ENCODE peak calls at places on chromosomes 12 and 14, in nine cellular contexts. C is HCT116, I is MM.1S, X is GM23338, E is GM23248, K is neural progenitor cell, Y is PC-3, J is hepatocyte, O is SK-N-SH. Q is an unnamed sample. For H3K36me3, the result is how much of the 10 kb centered on the place peaks cover.

GRCh38 chr12:40393031-40393430 is 168.2 kb downstream of the LRRK2 start:
- DNase-seq in C (no peak), I (no peak), X (no peak), E (no peak), K (no peak), Y (no peak), J (no peak), O (no peak), Q (no peak)

GRCh38 chr14:101235042-101235871 is 326.0 kb upstream of the DIO3 start:
- DNase-seq in C (peak), I (no peak), X (peak), E (peak), K (peak), Y (peak), J (peak), O (peak), Q (peak)

GRCh38 chr14:67547224-67547780 is 14.2 kb downstream of the PLEKHH1 start:
- DNase-seq in C (no peak), I (no peak), X (no peak), E (no peak), K (no peak), Y (no peak), J (no peak), O (no peak), Q (no peak)

GRCh38 chr14:77908847-77909246 is 108.9 kb downstream of the ADCK1 start:
- DNase-seq in C (no peak), I (no peak), X (no peak), E (no peak), K (no peak), Y (no peak), J (no peak), O (no peak), Q (no peak)

GRCh38 chr14:26960049-26960688 is 362.3 kb upstream of the NOVA1 start:
- DNase-seq in C (no peak), I (no peak), X (peak), E (no peak), K (peak), Y (no peak), J (no peak), O (no peak), Q (no peak)

GRCh38 chr12:82366182-82366581 is 7.9 kb downstream of the METTL25 start:
- DNase-seq in C (no peak), I (no peak), X (peak), E (peak), K (no peak), Y (no peak), J (no peak), O (no peak), Q (no peak)

GRCh38 chr14:50978888-50979287 is 34.6 kb upstream of the PYGL start:
- DNase-seq in C (no peak), I (peak), X (no peak), E (no peak), K (no peak), Y (no peak), J (no peak), O (no peak), Q (peak)

GRCh38 chr12:14071833-14072232 is 90.4 kb upstream of the GRIN2B start:
- DNase-seq in C (no peak), I (no peak), X (no peak), E (no peak), K (no peak), Y (no peak), J (no peak), O (no peak), Q (no peak)

GRCh38 chr14:95816539-95816938 is 60.1 kb upstream of the TUNAR start:
- DNase-seq in C (no peak), I (no peak), X (no peak), E (no peak), K (no peak), Y (no peak), J (no peak), O (no peak), Q (no peak)

GRCh38 chr14:45287609-45288008 is 34.6 kb upstream of the MIS18BP1 start:
- DNase-seq in C (no peak), I (no peak), X (no peak), E (peak), K (no peak), Y (peak), J (no peak), O (no peak), Q (no peak)

GRCh38 chr14:32560213-32560857 is 231.2 kb downstream of the AKAP6 start:
- DNase-seq in C (peak), I (peak), X (peak), E (peak), K (peak), Y (peak), J (peak), O (peak), Q (peak)

GRCh38 chr12:21413369-21414277 is 23.8 kb upstream of the PYROXD1 start:
- DNase-seq in C (no peak), I (no peak), X (no peak), E (peak), K (no peak), Y (no peak), J (peak), O (no peak), Q (no peak)

GRCh38 chr12:27653661-27654060 is 42.6 kb upstream of the REP15 start:
- DNase-seq in C (no peak), I (peak), X (no peak), E (no peak), K (no peak), Y (no peak), J (no peak), O (no peak), Q (no peak)

GRCh38 chr12:43835656-43836454 is at the start of gene TMEM117:
- DNase-seq in C (no peak), I (peak), X (peak), E (peak), K (peak), Y (peak), J (peak), O (peak), Q (peak)

GRCh38 chr14:51552275-51552674 is 99.4 kb upstream of the FRMD6 start:
- DNase-seq in C (no peak), I (no peak), X (peak), E (no peak), K (peak), Y (peak), J (no peak), O (peak), Q (no peak)

GRCh38 chr12:79055926-79056674 is 191.5 kb downstream of the SYT1 start:
- DNase-seq in C (peak), I (no peak), X (no peak), E (peak), K (no peak), Y (peak), J (no peak), O (no peak), Q (no peak)

GRCh38 chr14:83300454-83301064 is 1766.9 kb upstream of the SEL1L start:
- DNase-seq in C (no peak), I (peak), X (peak), E (peak), K (peak), Y (peak), J (peak), O (peak), Q (peak)

DNA sequence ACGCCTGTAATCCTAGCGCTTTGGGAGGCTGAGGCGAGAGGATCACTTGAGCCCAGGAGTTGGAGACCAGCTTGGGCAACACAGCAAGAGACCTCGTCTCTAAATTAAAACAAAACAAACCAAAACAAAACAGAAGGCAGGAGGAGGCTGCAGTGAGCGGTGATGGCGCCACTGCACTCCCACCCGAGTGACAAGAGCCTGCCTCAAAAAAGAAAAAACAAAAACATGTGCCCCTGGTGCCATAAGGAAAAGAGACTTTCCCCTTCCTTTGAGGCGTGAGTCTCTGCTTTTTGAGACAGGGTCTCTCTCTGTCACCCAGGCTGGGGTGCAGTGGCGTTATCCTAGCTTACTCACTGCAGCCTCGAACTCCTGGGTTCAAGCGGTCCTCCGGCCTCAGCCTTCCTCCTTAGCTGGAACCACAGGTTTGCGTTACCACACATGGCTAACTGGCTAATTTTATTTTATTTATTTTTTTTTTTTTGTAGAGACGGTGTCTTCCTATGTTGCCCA is 9.0 kb upstream of the EAPP start:
- DNase-seq in C (no peak), I (no peak), X (no peak), E (peak), K (no peak), Y (no peak), J (no peak), O (no peak), Q (no peak)
- H3K4me2 ChIP-seq in C (no peak), I (no peak), X (no peak), E (no peak), K (no peak), Y (no peak), J (no peak), O (peak), Q (peak)

DNA sequence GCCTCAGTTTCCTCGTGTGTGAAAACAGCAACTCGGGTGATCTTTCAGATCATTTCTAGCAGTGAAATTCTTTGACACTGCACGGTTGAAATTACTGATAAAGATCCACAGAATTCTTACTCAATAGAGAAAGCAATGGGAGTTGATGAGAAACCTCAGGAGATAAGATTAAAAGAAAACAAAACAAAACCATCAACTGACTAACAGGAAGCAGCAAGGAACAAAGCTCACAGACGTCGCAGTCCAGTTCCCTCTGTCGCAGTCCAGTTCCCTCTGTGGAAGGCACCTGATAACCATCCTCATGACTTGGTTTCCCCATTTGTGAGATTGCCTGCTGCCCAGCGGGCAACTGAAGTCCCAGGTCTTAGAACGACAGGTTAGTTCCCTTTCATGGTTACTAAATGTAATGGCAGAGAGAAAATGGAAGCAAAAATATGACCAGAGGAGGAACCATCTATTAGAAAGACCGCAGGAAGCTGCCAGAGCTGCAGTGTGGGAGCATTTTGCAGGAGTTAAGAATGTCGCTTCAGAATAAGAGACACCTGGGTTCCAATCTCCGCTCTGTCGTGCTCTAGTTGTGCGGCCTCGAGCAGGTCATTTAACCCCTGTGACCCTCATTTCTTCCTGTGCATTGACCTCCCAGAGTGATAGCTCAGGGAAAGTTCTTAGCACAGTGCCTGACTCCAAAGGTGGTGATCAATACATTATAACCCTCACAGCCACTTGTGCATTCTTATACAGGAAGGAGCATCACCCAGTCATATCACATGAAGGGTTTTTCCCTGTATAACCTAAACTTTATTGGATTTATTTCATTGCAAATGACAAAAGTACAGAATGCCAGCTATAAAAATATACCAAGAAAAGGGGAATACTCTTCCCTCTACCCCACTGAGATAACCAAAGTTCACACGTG is 5.1 kb upstream of the MED13L start:
- DNase-seq in C (no peak), I (peak), X (peak), E (no peak), K (peak), Y (no peak), J (no peak), O (no peak), Q (no peak)
- TF ChIP-seq EZH2phosphoT487 in C (no peak), I (no peak), X (no peak), E (no peak), K (no peak), Y (no peak), J (no peak), O (no peak), Q (no peak)

DNA sequence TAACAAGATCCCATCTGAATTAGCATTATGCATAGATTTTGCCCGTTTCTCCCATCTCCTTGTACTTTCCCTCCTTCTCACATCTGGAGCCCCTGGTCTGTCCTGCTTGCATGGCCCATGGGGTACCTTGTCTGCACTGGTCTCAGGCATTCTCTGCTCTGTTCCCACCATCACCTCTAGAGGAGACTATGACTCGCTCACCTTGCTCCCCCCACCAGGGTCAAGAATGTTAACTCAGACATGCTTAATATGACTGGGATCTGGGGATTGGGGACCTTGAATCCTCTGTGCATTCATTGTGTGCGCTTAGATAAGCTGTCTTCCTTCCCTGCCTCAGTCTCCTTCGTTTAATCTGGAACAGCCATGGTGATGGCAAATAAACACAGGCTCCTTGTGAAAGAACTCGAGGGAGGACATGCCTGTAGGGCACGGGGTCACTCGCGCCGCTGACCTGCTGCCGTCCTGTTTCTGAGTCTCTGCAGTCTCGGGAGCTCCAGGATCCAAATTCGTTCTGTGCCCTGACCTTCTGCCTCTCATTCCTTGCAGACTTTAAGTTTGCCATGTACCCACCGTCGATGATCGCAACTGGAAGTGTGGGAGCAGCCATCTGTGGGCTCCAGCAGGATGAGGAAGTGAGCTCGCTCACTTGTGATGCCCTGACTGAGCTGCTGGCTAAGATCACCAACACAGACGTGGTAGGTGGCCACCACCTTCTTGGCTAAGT is 14.9 kb downstream of the CCND2 start:
- DNase-seq in C (no peak), I (no peak), X (no peak), E (no peak), K (no peak), Y (no peak), J (no peak), O (no peak), Q (no peak)
- H3K36me3 ChIP-seq in C (under half), I (under half), X (half or more), E (under half), K (under half), Y (under half), J (under half), O (under half), Q (under half)

DNA sequence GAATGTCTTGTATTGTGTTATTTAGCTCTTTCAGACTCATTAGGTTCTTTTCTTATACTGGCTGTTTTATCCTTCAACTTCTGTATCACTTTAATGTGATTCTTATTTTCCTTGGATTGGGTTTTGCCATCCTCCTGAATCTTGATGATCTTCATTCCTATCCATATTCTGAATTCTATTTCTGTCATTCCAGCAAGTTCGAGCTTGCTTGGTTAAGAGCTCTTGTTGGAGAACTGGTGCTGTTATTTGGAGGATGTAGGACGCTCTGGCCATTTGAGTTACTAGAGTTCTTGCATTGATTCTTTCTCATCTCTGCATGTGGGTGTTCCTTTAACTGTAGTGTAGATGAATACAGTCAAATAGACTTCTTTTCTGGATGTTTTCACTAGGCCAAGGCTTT is 142.3 kb upstream of the SLC38A2 start:
- DNase-seq in C (no peak), I (no peak), X (no peak), E (no peak), K (no peak), Y (no peak), J (no peak), O (no peak), Q (no peak)
- H3K4me2 ChIP-seq in C (no peak), I (no peak), X (no peak), E (no peak), K (no peak), Y (no peak), J (no peak), O (no peak), Q (no peak)

DNA sequence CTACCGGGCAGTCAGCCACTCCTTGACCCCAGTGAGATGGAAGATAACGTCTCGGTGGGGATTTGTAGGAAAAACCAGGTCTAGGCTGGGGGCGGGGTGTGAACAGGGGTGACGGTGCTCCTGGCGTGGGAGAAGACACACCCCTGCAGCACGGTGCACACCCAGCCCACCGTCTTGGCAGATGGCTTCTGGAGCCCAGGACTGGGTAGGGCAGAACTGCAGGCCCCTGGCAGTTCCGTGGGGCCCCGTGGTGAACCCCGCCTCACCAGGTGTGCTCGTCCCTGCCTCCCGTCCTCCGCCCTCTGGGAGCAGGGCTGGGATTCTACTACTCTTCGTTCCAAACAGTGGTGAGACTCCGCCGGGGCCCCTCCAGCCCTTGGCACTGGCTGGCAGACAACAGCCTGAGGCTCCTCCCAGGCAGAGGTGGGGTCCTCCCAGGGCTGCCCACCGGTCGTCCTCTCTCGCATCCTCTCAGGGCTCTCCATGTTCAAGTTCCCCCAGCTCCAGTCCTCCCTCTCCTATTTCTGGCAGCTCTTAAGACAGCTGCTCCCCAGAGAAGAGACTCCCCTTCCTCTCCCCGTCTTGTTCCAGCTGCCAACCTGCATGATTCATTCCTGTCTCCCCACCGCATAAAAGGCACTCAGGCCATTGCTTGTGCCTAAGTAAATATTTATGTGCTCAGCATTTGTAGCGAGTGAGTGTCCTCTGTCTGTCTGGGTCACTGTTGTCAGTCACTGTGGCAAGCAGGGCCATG is 75.4 kb downstream of the FBXL14 start:
- DNase-seq in C (peak), I (no peak), X (no peak), E (peak), K (no peak), Y (peak), J (peak), O (no peak), Q (no peak)
- TF ChIP-seq EZH2phosphoT487 in C (no peak), I (no peak), X (no peak), E (no peak), K (no peak), Y (no peak), J (no peak), O (no peak), Q (no peak)

GRCh38 chr14:55388160-55388559 is 23.5 kb downstream of the ATG14 start:
- DNase-seq in C (no peak), I (no peak), X (no peak), E (peak), K (no peak), Y (peak), J (no peak), O (no peak), Q (no peak)
- H3K36me3 ChIP-seq in C (under half), I (under half), X (under half), E (under half), K (under half), Y (under half), J (under half), O (under half), Q (under half)

DNA sequence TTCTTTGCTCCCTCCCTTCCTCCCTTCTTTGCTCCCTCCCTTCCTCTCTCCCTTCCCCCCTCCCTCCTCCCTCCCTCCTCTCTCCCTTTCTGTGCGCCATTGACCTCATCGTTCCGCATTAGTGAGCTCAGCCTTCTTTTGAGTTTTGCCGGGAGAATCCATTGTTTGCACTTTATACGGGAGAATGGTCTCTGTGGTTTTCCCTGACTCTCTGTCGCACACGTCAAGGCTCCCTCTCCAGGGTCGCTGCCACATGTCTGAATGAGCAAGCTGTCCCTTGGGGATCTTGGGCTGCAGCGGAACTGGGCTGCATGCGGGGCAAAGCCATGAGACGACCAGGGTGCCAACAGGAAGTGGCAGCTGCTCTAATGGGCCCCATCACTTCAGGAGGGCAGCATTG is 118.5 kb downstream of the GLT1D1 start:
- DNase-seq in C (no peak), I (no peak), X (peak), E (no peak), K (peak), Y (no peak), J (no peak), O (no peak), Q (peak)
- H3K4me2 ChIP-seq in C (no peak), I (no peak), X (no peak), E (no peak), K (no peak), Y (no peak), J (no peak), O (no peak), Q (no peak)

Q was measured in OCI-LY7.